ENCODE peak calls at places on chromosomes 6 and 20, in nine cellular contexts. One of them, this sample, is unnamed.

GRCh38 chr6:15826814-15827213 is 164.0 kb upstream of the DTNBP1 start:
- DNase-seq in cardiac fibroblast: no peak
- DNase-seq in thoracic aorta: no peak
- DNase-seq in mucosa of descending colon: no peak
- DNase-seq in cardiac muscle cell: no peak
- DNase-seq in HFF-Myc: no peak
- DNase-seq in adrenal gland: no peak
- DNase-seq in epithelial cell of esophagus: no peak
- DNase-seq in heart right ventricle: no peak
- DNase-seq in this sample: no peak

GRCh38 chr6:117544725-117545124 is 57.6 kb downstream of the GOPC start:
- DNase-seq in adrenal gland: no peak
- DNase-seq in cardiac fibroblast: no peak
- DNase-seq in cardiac muscle cell: no peak
- DNase-seq in epithelial cell of esophagus: no peak
- DNase-seq in heart right ventricle: no peak
- DNase-seq in thoracic aorta: no peak
- DNase-seq in HFF-Myc: no peak
- DNase-seq in mucosa of descending colon: no peak
- DNase-seq in this sample: no peak

GRCh38 chr20:54000914-54001313 is 69.5 kb downstream of the BCAS1 start:
- DNase-seq in thoracic aorta: no peak
- DNase-seq in cardiac muscle cell: no peak
- DNase-seq in mucosa of descending colon: no peak
- DNase-seq in adrenal gland: no peak
- DNase-seq in heart right ventricle: no peak
- DNase-seq in epithelial cell of esophagus: no peak
- DNase-seq in HFF-Myc: no peak
- DNase-seq in cardiac fibroblast: no peak
- DNase-seq in this sample: no peak

GRCh38 chr6:145241039-145241438 is 494.3 kb downstream of the EPM2A start:
- DNase-seq in epithelial cell of esophagus: peak
- DNase-seq in cardiac fibroblast: peak
- DNase-seq in thoracic aorta: no peak
- DNase-seq in HFF-Myc: no peak
- DNase-seq in cardiac muscle cell: peak
- DNase-seq in adrenal gland: no peak
- DNase-seq in mucosa of descending colon: no peak
- DNase-seq in heart right ventricle: no peak
- DNase-seq in this sample: no peak

GRCh38 chr20:34965051-34965450 is 9.4 kb downstream of the MYH7B start:
- DNase-seq in HFF-Myc: no peak
- DNase-seq in heart right ventricle: no peak
- DNase-seq in mucosa of descending colon: no peak
- DNase-seq in adrenal gland: no peak
- DNase-seq in thoracic aorta: no peak
- DNase-seq in cardiac fibroblast: no peak
- DNase-seq in cardiac muscle cell: no peak
- DNase-seq in epithelial cell of esophagus: no peak
- DNase-seq in this sample: no peak

GRCh38 chr6:44105993-44106740 is 21.1 kb downstream of the MRPL14 start:
- DNase-seq in thoracic aorta: no peak
- DNase-seq in HFF-Myc: no peak
- DNase-seq in adrenal gland: no peak
- DNase-seq in mucosa of descending colon: no peak
- DNase-seq in heart right ventricle: no peak
- DNase-seq in cardiac fibroblast: no peak
- DNase-seq in epithelial cell of esophagus: no peak
- DNase-seq in cardiac muscle cell: peak
- DNase-seq in this sample: no peak

GRCh38 chr6:131009790-131010189 is 53.3 kb downstream of the EPB41L2 start:
- DNase-seq in cardiac muscle cell: no peak
- DNase-seq in HFF-Myc: no peak
- DNase-seq in thoracic aorta: no peak
- DNase-seq in epithelial cell of esophagus: no peak
- DNase-seq in cardiac fibroblast: no peak
- DNase-seq in adrenal gland: no peak
- DNase-seq in mucosa of descending colon: no peak
- DNase-seq in heart right ventricle: no peak
- DNase-seq in this sample: no peak

GRCh38 chr6:357791-358341 is 33.7 kb upstream of the IRF4 start:
- DNase-seq in heart right ventricle: no peak
- DNase-seq in adrenal gland: no peak
- DNase-seq in cardiac fibroblast: no peak
- DNase-seq in mucosa of descending colon: no peak
- DNase-seq in thoracic aorta: no peak
- DNase-seq in epithelial cell of esophagus: no peak
- DNase-seq in cardiac muscle cell: no peak
- DNase-seq in HFF-Myc: no peak
- DNase-seq in this sample: no peak

GRCh38 chr6:46044876-46045617 is 29.4 kb upstream of the CLIC5 start:
- DNase-seq in heart right ventricle: peak
- DNase-seq in mucosa of descending colon: no peak
- DNase-seq in cardiac muscle cell: peak
- DNase-seq in thoracic aorta: peak
- DNase-seq in cardiac fibroblast: peak
- DNase-seq in adrenal gland: peak
- DNase-seq in epithelial cell of esophagus: peak
- DNase-seq in HFF-Myc: peak
- DNase-seq in this sample: no peak

GRCh38 chr20:33897313-33897912 is 86.3 kb downstream of the CHMP4B start:
- DNase-seq in thoracic aorta: no peak
- DNase-seq in epithelial cell of esophagus: no peak
- DNase-seq in HFF-Myc: no peak
- DNase-seq in cardiac fibroblast: no peak
- DNase-seq in adrenal gland: no peak
- DNase-seq in heart right ventricle: no peak
- DNase-seq in cardiac muscle cell: peak
- DNase-seq in mucosa of descending colon: no peak
- DNase-seq in this sample: no peak

GRCh38 chr20:63553933-63554290 is at the start of gene FNDC11:
- DNase-seq in epithelial cell of esophagus: peak
- DNase-seq in heart right ventricle: peak
- DNase-seq in adrenal gland: peak
- DNase-seq in HFF-Myc: no peak
- DNase-seq in cardiac muscle cell: peak
- DNase-seq in thoracic aorta: no peak
- DNase-seq in cardiac fibroblast: peak
- DNase-seq in mucosa of descending colon: no peak
- DNase-seq in this sample: peak

GRCh38 chr20:49228676-49229075 is 9.5 kb downstream of the DDX27 start:
- DNase-seq in mucosa of descending colon: no peak
- DNase-seq in HFF-Myc: no peak
- DNase-seq in cardiac fibroblast: no peak
- DNase-seq in thoracic aorta: no peak
- DNase-seq in epithelial cell of esophagus: no peak
- DNase-seq in adrenal gland: no peak
- DNase-seq in cardiac muscle cell: no peak
- DNase-seq in heart right ventricle: no peak
- DNase-seq in this sample: no peak

GRCh38 chr20:50379049-50379990 is 130.9 kb upstream of the PTPN1 start:
- DNase-seq in cardiac muscle cell: peak
- DNase-seq in thoracic aorta: peak
- DNase-seq in HFF-Myc: peak
- DNase-seq in cardiac fibroblast: peak
- DNase-seq in heart right ventricle: peak
- DNase-seq in adrenal gland: peak
- DNase-seq in mucosa of descending colon: peak
- DNase-seq in epithelial cell of esophagus: peak
- DNase-seq in this sample: no peak

DNA sequence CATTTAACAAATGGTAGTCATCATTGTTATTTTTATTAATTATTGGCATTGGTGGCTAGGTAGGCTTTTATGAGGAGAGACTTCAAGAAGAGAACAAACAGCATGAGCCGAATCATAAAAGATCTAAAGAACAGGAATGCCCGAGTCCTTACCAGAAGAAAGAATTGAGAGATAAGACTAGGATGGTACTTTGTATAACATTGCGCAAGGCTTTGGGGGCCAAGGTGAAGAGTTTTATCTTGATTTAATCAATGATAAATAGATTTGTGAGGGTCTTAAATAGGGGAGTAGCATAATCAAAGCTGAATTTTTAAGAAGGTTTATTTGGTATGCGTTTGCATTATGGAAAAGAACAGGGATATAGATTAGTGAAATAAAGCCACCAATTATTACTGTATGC is 15.4 kb downstream of the CDC40 start:
- DNase-seq in mucosa of descending colon: no peak
- DNase-seq in heart right ventricle: no peak
- DNase-seq in cardiac fibroblast: no peak
- DNase-seq in HFF-Myc: no peak
- DNase-seq in adrenal gland: no peak
- DNase-seq in cardiac muscle cell: no peak
- DNase-seq in thoracic aorta: no peak
- DNase-seq in epithelial cell of esophagus: no peak
- DNase-seq in this sample: no peak
- TF ChIP-seq CTCF in mucosa of descending colon: no peak
- TF ChIP-seq CTCF in heart right ventricle: no peak
- TF ChIP-seq CTCF in cardiac fibroblast: no peak
- TF ChIP-seq CTCF in HFF-Myc: no peak
- TF ChIP-seq CTCF in adrenal gland: no peak
- TF ChIP-seq CTCF in cardiac muscle cell: no peak
- TF ChIP-seq CTCF in thoracic aorta: no peak
- TF ChIP-seq CTCF in epithelial cell of esophagus: no peak
- TF ChIP-seq CTCF in this sample: no peak

DNA sequence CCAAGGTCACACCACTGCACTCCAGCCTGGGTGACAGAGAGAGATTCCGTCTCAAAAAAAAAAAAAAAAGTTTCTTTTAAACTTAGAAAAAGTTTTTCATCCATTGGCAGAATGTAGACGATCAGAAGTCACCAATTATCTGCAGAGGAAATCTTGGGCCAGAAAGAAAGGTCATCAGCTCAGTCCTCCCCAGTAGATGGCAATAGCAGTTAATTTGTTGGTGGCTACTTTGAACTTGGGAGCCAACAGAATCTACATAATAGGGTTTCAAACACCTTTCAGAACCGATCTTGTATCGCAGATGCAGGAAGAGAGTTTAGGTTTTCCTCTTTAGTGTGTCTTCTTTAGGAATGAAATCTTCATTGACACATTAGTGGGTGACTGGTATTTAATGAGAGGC is 41.7 kb downstream of the LBP start:
- DNase-seq in cardiac fibroblast: no peak
- DNase-seq in thoracic aorta: no peak
- DNase-seq in cardiac muscle cell: no peak
- DNase-seq in adrenal gland: no peak
- DNase-seq in epithelial cell of esophagus: no peak
- DNase-seq in mucosa of descending colon: no peak
- DNase-seq in HFF-Myc: no peak
- DNase-seq in heart right ventricle: no peak
- DNase-seq in this sample: no peak
- TF ChIP-seq CTCF in cardiac fibroblast: no peak
- TF ChIP-seq CTCF in thoracic aorta: no peak
- TF ChIP-seq CTCF in cardiac muscle cell: no peak
- TF ChIP-seq CTCF in adrenal gland: no peak
- TF ChIP-seq CTCF in epithelial cell of esophagus: peak
- TF ChIP-seq CTCF in mucosa of descending colon: no peak
- TF ChIP-seq CTCF in HFF-Myc: no peak
- TF ChIP-seq CTCF in heart right ventricle: no peak
- TF ChIP-seq CTCF in this sample: no peak

DNA sequence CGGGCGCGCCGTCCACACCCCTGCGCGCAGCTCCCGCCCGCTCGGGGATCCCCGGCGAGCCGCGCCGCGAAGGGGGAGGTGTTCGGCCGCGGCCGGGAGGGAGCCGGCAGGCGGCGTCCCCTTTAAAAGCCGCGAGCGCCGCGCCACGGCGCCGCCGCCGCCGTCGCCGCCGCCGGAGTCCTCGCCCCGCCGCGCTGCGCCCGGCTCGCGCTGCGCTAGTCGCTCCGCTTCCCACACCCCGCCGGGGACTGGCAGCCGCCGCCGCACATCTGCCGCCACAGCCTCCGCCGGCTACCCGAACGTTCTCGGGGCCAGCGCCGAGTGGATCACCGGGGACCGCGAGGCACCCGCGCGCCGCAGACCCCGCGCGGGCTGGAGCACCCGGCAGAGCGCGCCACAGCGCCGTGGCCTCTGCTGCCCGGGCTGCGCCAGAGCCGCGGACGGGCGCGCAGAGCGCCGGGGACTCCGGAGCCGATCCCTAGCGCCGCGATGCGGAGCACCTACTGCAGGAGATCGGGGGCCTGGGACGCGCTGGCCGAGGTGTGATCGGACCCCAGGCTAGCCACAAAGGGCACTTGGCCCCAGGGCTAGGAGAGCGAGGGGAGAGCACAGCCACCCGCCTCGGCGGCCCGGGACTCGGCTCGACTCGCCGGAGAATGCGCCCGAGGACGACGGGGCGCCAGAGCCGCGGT is at the start of gene BMP2:
- DNase-seq in mucosa of descending colon: peak
- DNase-seq in HFF-Myc: no peak
- DNase-seq in thoracic aorta: no peak
- DNase-seq in heart right ventricle: peak
- DNase-seq in cardiac muscle cell: peak
- DNase-seq in epithelial cell of esophagus: peak
- DNase-seq in adrenal gland: peak
- DNase-seq in cardiac fibroblast: peak
- DNase-seq in this sample: peak
- TF ChIP-seq CTCF in mucosa of descending colon: no peak
- TF ChIP-seq CTCF in HFF-Myc: no peak
- TF ChIP-seq CTCF in thoracic aorta: no peak
- TF ChIP-seq CTCF in heart right ventricle: no peak
- TF ChIP-seq CTCF in cardiac muscle cell: no peak
- TF ChIP-seq CTCF in epithelial cell of esophagus: no peak
- TF ChIP-seq CTCF in adrenal gland: no peak
- TF ChIP-seq CTCF in cardiac fibroblast: no peak
- TF ChIP-seq CTCF in this sample: no peak

GRCh38 chr6:157983439-157984119 is 1.9 kb downstream of the SYNJ2 start:
- DNase-seq in thoracic aorta: no peak
- DNase-seq in cardiac fibroblast: no peak
- DNase-seq in heart right ventricle: no peak
- DNase-seq in adrenal gland: no peak
- DNase-seq in cardiac muscle cell: peak
- DNase-seq in mucosa of descending colon: no peak
- DNase-seq in epithelial cell of esophagus: no peak
- DNase-seq in HFF-Myc: no peak
- DNase-seq in this sample: no peak

GRCh38 chr6:157981395-157982296 is at the start of gene SYNJ2:
- DNase-seq in heart right ventricle: peak
- DNase-seq in cardiac fibroblast: peak
- DNase-seq in cardiac muscle cell: peak
- DNase-seq in HFF-Myc: no peak
- DNase-seq in epithelial cell of esophagus: peak
- DNase-seq in mucosa of descending colon: peak
- DNase-seq in thoracic aorta: no peak
- DNase-seq in adrenal gland: peak
- DNase-seq in this sample: peak

GRCh38 chr6:157982297-157982579 is 575 bp downstream of the SYNJ2 start:
- DNase-seq in thoracic aorta: no peak
- DNase-seq in HFF-Myc: no peak
- DNase-seq in heart right ventricle: peak
- DNase-seq in cardiac fibroblast: peak
- DNase-seq in mucosa of descending colon: peak
- DNase-seq in adrenal gland: peak
- DNase-seq in cardiac muscle cell: peak
- DNase-seq in epithelial cell of esophagus: peak
- DNase-seq in this sample: peak

GRCh38 chr6:157984165-157984564 is 2.5 kb downstream of the SYNJ2 start:
- DNase-seq in heart right ventricle: no peak
- DNase-seq in cardiac muscle cell: no peak
- DNase-seq in adrenal gland: no peak
- DNase-seq in epithelial cell of esophagus: no peak
- DNase-seq in cardiac fibroblast: no peak
- DNase-seq in mucosa of descending colon: no peak
- DNase-seq in thoracic aorta: no peak
- DNase-seq in HFF-Myc: no peak
- DNase-seq in this sample: no peak

GRCh38 chr6:157982580-157983438 is 1.1 kb downstream of the SYNJ2 start:
- DNase-seq in cardiac muscle cell: peak
- DNase-seq in cardiac fibroblast: peak
- DNase-seq in HFF-Myc: no peak
- DNase-seq in heart right ventricle: no peak
- DNase-seq in thoracic aorta: no peak
- DNase-seq in adrenal gland: no peak
- DNase-seq in epithelial cell of esophagus: no peak
- DNase-seq in mucosa of descending colon: peak
- DNase-seq in this sample: no peak
- TF ChIP-seq CTCF in cardiac muscle cell: peak
- TF ChIP-seq CTCF in cardiac fibroblast: peak
- TF ChIP-seq CTCF in HFF-Myc: peak
- TF ChIP-seq CTCF in heart right ventricle: no peak
- TF ChIP-seq CTCF in thoracic aorta: peak
- TF ChIP-seq CTCF in adrenal gland: no peak
- TF ChIP-seq CTCF in epithelial cell of esophagus: peak
- TF ChIP-seq CTCF in mucosa of descending colon: no peak
- TF ChIP-seq CTCF in this sample: no peak

This sample was measured in GM13976.